ENCODE peak calls at places on chromosomes 7 and 10, in five cellular contexts. One of them, this sample, is unnamed.

GRCh38 chr7:89077992-89078391 is 282.5 kb upstream of the TEX47 start:
- DNase-seq in activated CD8-positive, alpha-beta memory T cell treated with anti-CD3 and anti-CD28 coated beads for 48 hours: no peak
- DNase-seq in Caco-2: no peak
- DNase-seq in EH: no peak
- DNase-seq in T-helper 1 cell: no peak
- DNase-seq in this sample: no peak

GRCh38 chr10:112295853-112296830 is 12.9 kb downstream of the TECTB start:
- DNase-seq in activated CD8-positive, alpha-beta memory T cell treated with anti-CD3 and anti-CD28 coated beads for 48 hours: no peak
- DNase-seq in Caco-2: no peak
- DNase-seq in T-helper 1 cell: no peak
- DNase-seq in EH: peak; percentile 87
- DNase-seq in this sample: no peak

GRCh38 chr10:62907470-62908212 is 91.5 kb upstream of the EGR2 start:
- DNase-seq in activated CD8-positive, alpha-beta memory T cell treated with anti-CD3 and anti-CD28 coated beads for 48 hours: no peak
- DNase-seq in Caco-2: no peak
- DNase-seq in EH: no peak
- DNase-seq in T-helper 1 cell: no peak
- DNase-seq in this sample: no peak

GRCh38 chr10:95909591-95909990 is 1.8 kb downstream of the CC2D2B start:
- DNase-seq in Caco-2: no peak
- DNase-seq in EH: no peak
- DNase-seq in T-helper 1 cell: no peak
- DNase-seq in activated CD8-positive, alpha-beta memory T cell treated with anti-CD3 and anti-CD28 coated beads for 48 hours: no peak
- DNase-seq in this sample: no peak

GRCh38 chr7:120554960-120555571 is 282.1 kb downstream of the KCND2 start:
- DNase-seq in T-helper 1 cell: no peak
- DNase-seq in Caco-2: peak; percentile 64
- DNase-seq in activated CD8-positive, alpha-beta memory T cell treated with anti-CD3 and anti-CD28 coated beads for 48 hours: no peak
- DNase-seq in EH: no peak
- DNase-seq in this sample: no peak

GRCh38 chr7:104923010-104923421 is 91.0 kb upstream of the KMT2E start:
- DNase-seq in T-helper 1 cell: peak; percentile 38
- DNase-seq in activated CD8-positive, alpha-beta memory T cell treated with anti-CD3 and anti-CD28 coated beads for 48 hours: no peak
- DNase-seq in Caco-2: peak; percentile 76
- DNase-seq in EH: peak; percentile 86
- DNase-seq in this sample: peak; percentile 58

GRCh38 chr7:50806143-50806542 is 23.4 kb upstream of the GRB10 start:
- DNase-seq in EH: no peak
- DNase-seq in T-helper 1 cell: no peak
- DNase-seq in Caco-2: no peak
- DNase-seq in activated CD8-positive, alpha-beta memory T cell treated with anti-CD3 and anti-CD28 coated beads for 48 hours: no peak
- DNase-seq in this sample: no peak

GRCh38 chr7:65980478-65981250 is 1.3 kb downstream of the GUSB start:
- DNase-seq in activated CD8-positive, alpha-beta memory T cell treated with anti-CD3 and anti-CD28 coated beads for 48 hours: peak; percentile 18
- DNase-seq in EH: peak; percentile 52
- DNase-seq in Caco-2: no peak
- DNase-seq in T-helper 1 cell: peak; percentile 26
- DNase-seq in this sample: peak; percentile 39

GRCh38 chr10:74983383-74983782 is 128.1 kb upstream of the SAMD8 start:
- DNase-seq in T-helper 1 cell: no peak
- DNase-seq in Caco-2: no peak
- DNase-seq in EH: no peak
- DNase-seq in activated CD8-positive, alpha-beta memory T cell treated with anti-CD3 and anti-CD28 coated beads for 48 hours: no peak
- DNase-seq in this sample: no peak

This sample was measured in stimulated activated CD8-positive, alpha-beta memory T cell treated with anti-CD3 and anti-CD28 coated beads, Interleukin-15, amount 100 ng/mL, for 48 hours.